ENCODE peak calls at places on chromosome 13, in four cellular contexts. Y, I, M and E are unnamed samples.
A peak's percentile ranks its signal among the peaks of the same experiment; 100 is the strongest.

GRCh38 chr13:90415902-90416301 is 931.6 kb upstream of the MIR17HG start:
- DNase-seq in Y (no peak), M (no peak), I (no peak), E (no peak)

GRCh38 chr13:19864018-19864338 is 529 bp upstream of the ZMYM5 start:
- DNase-seq in M (peak; percentile 77), I (no peak), Y (peak; percentile 56), E (peak; percentile 27)

GRCh38 chr13:23707674-23708073 is 137.5 kb downstream of the TNFRSF19 start:
- DNase-seq in M (peak; percentile 10), Y (no peak), I (no peak), E (no peak)

GRCh38 chr13:50410921-50411712 is 395.9 kb downstream of the KCNRG start:
- DNase-seq in Y (no peak), M (peak; percentile 91), I (peak; percentile 22), E (peak; percentile 22)

GRCh38 chr13:102401305-102401704 is 543 bp downstream of the FGF14 start:
- DNase-seq in M (no peak), I (no peak), Y (no peak), E (no peak)

GRCh38 chr13:67438465-67438864 is 208.3 kb upstream of the PCDH9 start:
- DNase-seq in I (no peak), M (peak; percentile 5), Y (no peak), E (peak; percentile 58)

GRCh38 chr13:61413572-61413971 is 2.1 kb downstream of the PCDH20 start:
- DNase-seq in Y (peak; percentile 28), M (no peak), I (no peak), E (no peak)

GRCh38 chr13:103102482-103102881 is 36.3 kb upstream of the SLC10A2 start:
- DNase-seq in Y (no peak), M (no peak), I (no peak), E (no peak)

GRCh38 chr13:97901716-97902115 is 51.8 kb upstream of the IPO5 start:
- DNase-seq in M (no peak), I (no peak), Y (no peak), E (no peak)

GRCh38 chr13:44259045-44260042 is 114.3 kb upstream of the SERP2 start:
- DNase-seq in I (no peak), Y (no peak), M (peak; percentile 70), E (no peak)

GRCh38 chr13:65054277-65054676 is 2175.9 kb downstream of the PCDH9 start:
- DNase-seq in M (no peak), Y (no peak), I (no peak), E (no peak)

GRCh38 chr13:48621056-48621455 is 32.7 kb upstream of the CYSLTR2 start:
- DNase-seq in M (no peak), I (no peak), Y (no peak), E (no peak)

GRCh38 chr13:105972306-105972721 is 563.1 kb downstream of the EFNB2 start:
- DNase-seq in Y (no peak), M (no peak), I (no peak), E (no peak)

GRCh38 chr13:39886336-39886735 is 230.9 kb downstream of the COG6 start:
- DNase-seq in I (no peak), M (no peak), Y (no peak), E (no peak)

GRCh38 chr13:20831933-20832332 is 58.2 kb upstream of the EEF1AKMT1 start:
- DNase-seq in I (no peak), M (no peak), Y (no peak), E (no peak)

GRCh38 chr13:78602561-78603239 is 652 bp downstream of the POU4F1 start:
- DNase-seq in Y (peak; percentile 32), M (peak; percentile 14), I (no peak), E (peak; percentile 63)

GRCh38 chr13:69580255-69580654 is 527.4 kb upstream of the ATXN8OS start:
- DNase-seq in Y (no peak), I (no peak), M (no peak), E (no peak)

GRCh38 chr13:28282451-28282850 is 144.1 kb downstream of the PAN3 start:
- DNase-seq in I (no peak), M (no peak), Y (no peak), E (no peak)

GRCh38 chr13:111043575-111043982 is 71.5 kb upstream of the ARHGEF7 start:
- DNase-seq in Y (no peak), I (no peak), M (peak; percentile 58), E (no peak)

GRCh38 chr13:25493930-25494707 is 122.3 kb downstream of the ATP8A2 start:
- DNase-seq in I (no peak), M (no peak), Y (no peak), E (no peak)

GRCh38 chr13:37216340-37216739 is 110.9 kb upstream of the CSNK1A1L start:
- DNase-seq in Y (no peak), I (no peak), M (no peak), E (no peak)

GRCh38 chr13:109783447-109783814 is 3.0 kb downstream of the IRS2 start:
- DNase-seq in Y (peak; percentile 75), M (no peak), I (no peak), E (no peak)

GRCh38 chr13:106522898-106523525 is 12.4 kb downstream of the EFNB2 start:
- DNase-seq in M (no peak), Y (no peak), I (no peak), E (no peak)

GRCh38 chr13:24630851-24631341 is 49.3 kb upstream of the ATP12A start:
- DNase-seq in Y (no peak), M (peak; percentile 55), I (no peak), E (no peak)

GRCh38 chr13:95494082-95494681 is 58.3 kb upstream of the CLDN10 start:
- DNase-seq in I (peak; percentile 55), Y (no peak), M (peak; percentile 62), E (peak; percentile 51)

GRCh38 chr13:23796546-23796945 is 92.7 kb downstream of the MIPEP start:
- DNase-seq in I (peak; percentile 34), Y (no peak), M (no peak), E (no peak)

GRCh38 chr13:29227560-29227959 is 367.9 kb downstream of the SLC7A1 start:
- DNase-seq in I (no peak), Y (no peak), M (no peak), E (no peak)

GRCh38 chr13:35349673-35350278 is 126.7 kb downstream of the MAB21L1 start:
- DNase-seq in Y (no peak), M (no peak), I (peak; percentile 92), E (no peak)

GRCh38 chr13:26985285-26985878 is 186.2 kb downstream of the USP12 start:
- DNase-seq in I (peak; percentile 74), Y (peak; percentile 64), M (peak; percentile 81), E (peak; percentile 68)

GRCh38 chr13:26867451-26868067 is 107.0 kb upstream of the GPR12 start:
- DNase-seq in M (peak; percentile 18), Y (peak; percentile 36), I (no peak), E (peak; percentile 49)

GRCh38 chr13:98485561-98485960 is 91.3 kb downstream of the STK24 start:
- DNase-seq in Y (no peak), M (no peak), I (no peak), E (no peak)

GRCh38 chr13:45368571-45368970 is 27.6 kb upstream of the TPT1 start:
- DNase-seq in I (no peak), M (no peak), Y (no peak), E (no peak)
- TF ChIP-seq ELF4 in I (no peak), M (no peak), Y (no peak), E (no peak)

GRCh38 chr13:113774177-113775107 is 15.4 kb downstream of the TMEM255B start:
- DNase-seq in I (no peak), Y (no peak), M (no peak), E (no peak)
- TF ChIP-seq ELF4 in I (no peak), Y (no peak), M (no peak), E (no peak)

GRCh38 chr13:59915252-59915651 is 248.5 kb downstream of the DIAPH3 start:
- DNase-seq in M (no peak), Y (no peak), I (no peak), E (no peak)

GRCh38 chr13:59914556-59914955 is 249.2 kb downstream of the DIAPH3 start:
- DNase-seq in I (no peak), M (no peak), Y (no peak), E (no peak)
- TF ChIP-seq ELF4 in I (no peak), M (no peak), Y (no peak), E (no peak)

DNA sequence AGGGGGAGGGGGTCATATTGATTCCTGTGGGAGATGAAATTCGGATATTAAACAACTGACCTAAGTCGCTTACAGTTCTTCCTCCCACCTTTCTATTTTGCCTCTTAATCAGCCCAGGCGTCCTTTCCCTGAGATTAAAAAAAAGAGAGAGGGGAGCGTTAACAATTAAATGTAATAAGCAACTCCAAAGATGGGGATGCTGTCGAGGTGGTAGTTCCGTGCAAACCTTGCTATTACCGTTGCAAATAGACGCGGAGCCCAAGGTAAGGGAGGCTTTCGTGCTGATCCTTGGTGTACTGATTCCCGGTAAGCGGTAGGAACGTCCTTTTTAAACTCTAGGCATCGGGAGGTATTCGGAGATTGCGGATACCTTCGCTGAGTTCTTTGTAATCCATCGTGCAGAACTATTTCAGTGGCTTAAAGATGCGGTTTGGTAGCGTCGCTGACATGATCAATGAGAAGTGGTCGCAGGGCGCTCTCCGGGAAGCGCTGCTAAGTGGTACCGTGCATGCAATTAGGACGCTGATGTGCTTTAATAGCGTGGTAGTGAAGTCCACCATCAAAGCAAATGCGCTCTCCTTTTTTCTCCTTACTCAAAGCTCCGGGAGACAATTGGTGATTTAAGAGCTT is 3.1 kb downstream of the SLITRK5 start:
- DNase-seq in M (no peak), I (no peak), Y (no peak), E (peak; percentile 41)
- TF ChIP-seq ELF4 in M (no peak), I (no peak), Y (no peak), E (no peak)